ENCODE peak calls at places on chromosomes 4 and X, in seven cellular contexts. U, R, Z, C, W, T and I are unnamed samples.

GRCh38 chrX:133413218-133413925 is 1.9 kb downstream of the GPC4 start:
- DNase-seq in U (no peak), R (no peak), Z (no peak), C (no peak), W (peak), T (no peak), I (no peak)

GRCh38 chrX:1592863-1593201 is 1.4 kb downstream of the AKAP17A start:
- DNase-seq in U (no peak), R (peak), Z (no peak), C (no peak), W (peak), T (no peak), I (no peak)

GRCh38 chr4:181548873-181549541 is 694.2 kb upstream of the TENM3 start:
- DNase-seq in U (peak), R (peak), Z (no peak), C (peak), W (no peak), T (no peak), I (no peak)

GRCh38 chr4:107153228-107153627 is 117.1 kb upstream of the DKK2 start:
- DNase-seq in U (peak), R (no peak), Z (no peak), C (peak), W (no peak), T (no peak), I (peak)

GRCh38 chrX:34918856-34919255 is 23.7 kb upstream of the FAM47B start:
- DNase-seq in U (peak), R (peak), Z (no peak), C (no peak), W (peak), T (no peak), I (peak)

GRCh38 chr4:128256539-128256938 is 31.1 kb downstream of the PGRMC2 start:
- DNase-seq in U (no peak), R (no peak), Z (no peak), C (no peak), W (no peak), T (no peak), I (no peak)

GRCh38 chrX:104282326-104282725 is 27.6 kb upstream of the ESX1 start:
- DNase-seq in U (no peak), R (no peak), Z (no peak), C (no peak), W (no peak), T (no peak), I (no peak)

GRCh38 chr4:182554736-182555135 is 311.5 kb downstream of the TENM3 start:
- DNase-seq in U (no peak), R (no peak), Z (no peak), C (no peak), W (no peak), T (no peak), I (no peak)

GRCh38 chr4:45621926-45622325 is 501.9 kb downstream of the GABRG1 start:
- DNase-seq in U (no peak), R (no peak), Z (no peak), C (no peak), W (no peak), T (no peak), I (no peak)

GRCh38 chrX:68874076-68874475 is 45.3 kb downstream of the EFNB1 start:
- DNase-seq in U (no peak), R (no peak), Z (no peak), C (no peak), W (no peak), T (no peak), I (no peak)

GRCh38 chrX:47232803-47233332 is at the start of gene USP11:
- DNase-seq in U (peak), R (peak), Z (no peak), C (no peak), W (peak), T (peak), I (peak)

GRCh38 chr4:184649971-184650855 is 675 bp downstream of the PRIMPOL start:
- DNase-seq in U (peak), R (peak), Z (no peak), C (no peak), W (peak), T (no peak), I (no peak)

GRCh38 chrX:38985375-38985774 is 184.1 kb downstream of the MID1IP1 start:
- DNase-seq in U (no peak), R (peak), Z (no peak), C (no peak), W (peak), T (peak), I (peak)

GRCh38 chrX:17631647-17632046 is 105.6 kb upstream of the SCML1 start:
- DNase-seq in U (no peak), R (no peak), Z (no peak), C (no peak), W (no peak), T (no peak), I (no peak)

GRCh38 chr4:47383829-47384427 is 79.6 kb downstream of the COMMD8 start:
- DNase-seq in U (peak), R (peak), Z (no peak), C (no peak), W (peak), T (peak), I (peak)

GRCh38 chr4:87041142-87041541 is 106.3 kb downstream of the AFF1 start:
- DNase-seq in U (no peak), R (peak), Z (no peak), C (no peak), W (no peak), T (no peak), I (no peak)
- TF ChIP-seq RFX5 in U (no peak), R (no peak), Z (no peak), C (no peak), W (no peak), T (no peak), I (no peak)

GRCh38 chr4:85407546-85407945 is 67.4 kb upstream of the ARHGAP24 start:
- DNase-seq in U (no peak), R (no peak), Z (no peak), C (no peak), W (no peak), T (no peak), I (no peak)

GRCh38 chr4:85399270-85399669 is 75.7 kb upstream of the ARHGAP24 start:
- DNase-seq in U (no peak), R (no peak), Z (no peak), C (no peak), W (no peak), T (no peak), I (no peak)

GRCh38 chr4:85398276-85398675 is 76.7 kb upstream of the ARHGAP24 start:
- DNase-seq in U (no peak), R (no peak), Z (no peak), C (no peak), W (no peak), T (no peak), I (no peak)

GRCh38 chr4:85406185-85406584 is 68.8 kb upstream of the ARHGAP24 start:
- DNase-seq in U (no peak), R (no peak), Z (no peak), C (no peak), W (peak), T (no peak), I (no peak)

GRCh38 chr4:85402371-85402770 is 72.6 kb upstream of the ARHGAP24 start:
- DNase-seq in U (no peak), R (peak), Z (no peak), C (no peak), W (no peak), T (no peak), I (no peak)
- TF ChIP-seq RFX5 in U (no peak), R (no peak), Z (no peak), C (no peak), W (no peak), T (no peak), I (no peak)

DNA sequence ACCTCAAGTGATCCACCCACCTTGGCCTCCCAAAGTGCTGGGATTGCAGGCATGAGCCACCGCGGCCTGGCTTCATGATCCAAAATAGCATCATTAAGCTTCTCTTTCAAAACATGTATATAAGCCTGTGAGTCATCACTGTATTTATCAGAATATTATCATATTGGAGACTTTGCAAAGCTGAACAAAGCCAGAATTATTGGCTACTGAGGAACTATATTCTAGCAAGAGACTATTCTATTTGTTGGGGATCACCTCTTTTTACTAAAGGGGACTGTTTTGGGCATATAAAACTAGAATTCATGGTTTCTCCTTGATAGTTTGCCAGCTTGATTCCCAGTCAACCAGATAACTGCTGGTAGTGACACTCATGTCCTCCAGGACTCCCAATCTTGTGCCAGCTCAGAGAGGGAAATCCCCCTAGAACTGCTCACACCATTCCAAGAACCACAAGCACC is 40.1 kb downstream of the TET2 start:
- DNase-seq in U (no peak), R (peak), Z (no peak), C (no peak), W (no peak), T (no peak), I (no peak)
- TF ChIP-seq RFX5 in U (no peak), R (no peak), Z (no peak), C (no peak), W (no peak), T (no peak), I (no peak)

DNA sequence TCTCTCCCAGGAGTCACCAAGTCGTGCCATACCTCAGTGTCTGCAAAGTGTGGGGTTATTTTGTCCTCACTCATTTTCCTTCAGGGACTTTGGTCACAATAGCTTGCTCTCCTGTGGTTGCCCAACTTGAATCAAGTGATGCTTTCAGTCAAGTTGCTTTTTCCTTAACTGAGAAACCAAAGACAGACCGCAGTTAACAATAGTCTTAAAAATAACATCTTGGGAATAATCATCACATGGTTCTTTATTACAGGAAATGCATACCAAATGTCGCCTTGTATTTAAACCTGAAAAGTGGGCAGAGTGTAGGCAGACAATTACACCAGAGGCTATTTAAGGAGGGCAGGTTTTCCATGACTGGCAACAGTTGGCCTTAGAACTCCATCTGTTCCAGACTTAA is 44.5 kb upstream of the NDP start:
- DNase-seq in U (no peak), R (no peak), Z (no peak), C (no peak), W (no peak), T (no peak), I (no peak)
- TF ChIP-seq RFX5 in U (no peak), R (no peak), Z (no peak), C (no peak), W (no peak), T (no peak), I (no peak)

GRCh38 chr4:4840351-4840750 is 19.1 kb upstream of the MSX1 start:
- DNase-seq in U (no peak), R (no peak), Z (no peak), C (no peak), W (no peak), T (no peak), I (no peak)
- TF ChIP-seq RFX5 in U (no peak), R (no peak), Z (no peak), C (no peak), W (no peak), T (no peak), I (no peak)